ENCODE peak calls at places on chromosomes 11 and 22, in six cellular contexts. One of them, this sample, is unnamed.

GRCh38 chr11:45209904-45210699 is 63.7 kb downstream of the PRDM11 start:
- DNase-seq in H1: peak
- DNase-seq in IMR-90: peak
- DNase-seq in neuronal stem cell: peak
- DNase-seq in trophoblast cell: no peak
- DNase-seq in mesenchymal stem cell: peak
- DNase-seq in this sample: peak

GRCh38 chr11:396511-396947 is 2.5 kb downstream of the PKP3 start:
- DNase-seq in trophoblast cell: peak
- DNase-seq in neuronal stem cell: no peak
- DNase-seq in H1: no peak
- DNase-seq in IMR-90: no peak
- DNase-seq in mesenchymal stem cell: peak
- DNase-seq in this sample: no peak

GRCh38 chr11:102225689-102226562 is 91.4 kb upstream of the BIRC3 start:
- DNase-seq in mesenchymal stem cell: peak
- DNase-seq in neuronal stem cell: no peak
- DNase-seq in IMR-90: peak
- DNase-seq in H1: no peak
- DNase-seq in trophoblast cell: no peak
- DNase-seq in this sample: no peak

GRCh38 chr22:23285734-23286133 is 105.4 kb downstream of the BCR start:
- DNase-seq in mesenchymal stem cell: peak
- DNase-seq in trophoblast cell: no peak
- DNase-seq in IMR-90: peak
- DNase-seq in neuronal stem cell: no peak
- DNase-seq in H1: no peak
- DNase-seq in this sample: no peak

GRCh38 chr11:129211397-129211796 is 19.3 kb upstream of the ARHGAP32 start:
- DNase-seq in IMR-90: no peak
- DNase-seq in neuronal stem cell: no peak
- DNase-seq in trophoblast cell: no peak
- DNase-seq in mesenchymal stem cell: no peak
- DNase-seq in H1: no peak
- DNase-seq in this sample: no peak

GRCh38 chr11:86919557-86920210 is 35.5 kb downstream of the FZD4 start:
- DNase-seq in mesenchymal stem cell: peak
- DNase-seq in neuronal stem cell: peak
- DNase-seq in IMR-90: peak
- DNase-seq in H1: no peak
- DNase-seq in trophoblast cell: peak
- DNase-seq in this sample: peak

GRCh38 chr22:47161631-47162030 is 399.2 kb downstream of the TBC1D22A start:
- DNase-seq in neuronal stem cell: no peak
- DNase-seq in H1: no peak
- DNase-seq in trophoblast cell: no peak
- DNase-seq in IMR-90: no peak
- DNase-seq in mesenchymal stem cell: no peak
- DNase-seq in this sample: no peak

GRCh38 chr11:104054911-104055529 is 18.6 kb downstream of the DDI1 start:
- DNase-seq in neuronal stem cell: no peak
- DNase-seq in H1: no peak
- DNase-seq in IMR-90: no peak
- DNase-seq in mesenchymal stem cell: no peak
- DNase-seq in trophoblast cell: no peak
- DNase-seq in this sample: no peak

GRCh38 chr22:27930246-27931060 is 11.4 kb upstream of the PITPNB start:
- DNase-seq in neuronal stem cell: no peak
- DNase-seq in trophoblast cell: peak
- DNase-seq in mesenchymal stem cell: no peak
- DNase-seq in IMR-90: peak
- DNase-seq in H1: no peak
- DNase-seq in this sample: no peak

GRCh38 chr11:24357620-24358386 is 139.1 kb upstream of the LUZP2 start:
- DNase-seq in mesenchymal stem cell: no peak
- DNase-seq in trophoblast cell: no peak
- DNase-seq in neuronal stem cell: no peak
- DNase-seq in H1: no peak
- DNase-seq in IMR-90: no peak
- DNase-seq in this sample: no peak

GRCh38 chr11:1953489-1954284 is 6.6 kb downstream of the MRPL23 start:
- DNase-seq in mesenchymal stem cell: no peak
- DNase-seq in IMR-90: no peak
- DNase-seq in H1: no peak
- DNase-seq in neuronal stem cell: no peak
- DNase-seq in trophoblast cell: no peak
- DNase-seq in this sample: no peak

GRCh38 chr11:100709233-100709999 is 22.3 kb downstream of the ARHGAP42 start:
- DNase-seq in trophoblast cell: no peak
- DNase-seq in mesenchymal stem cell: peak
- DNase-seq in neuronal stem cell: no peak
- DNase-seq in H1: no peak
- DNase-seq in IMR-90: peak
- DNase-seq in this sample: no peak

GRCh38 chr22:30694171-30694637 is 470 bp upstream of the OSBP2 start:
- DNase-seq in IMR-90: peak
- DNase-seq in H1: peak
- DNase-seq in mesenchymal stem cell: peak
- DNase-seq in neuronal stem cell: peak
- DNase-seq in trophoblast cell: peak
- DNase-seq in this sample: peak

GRCh38 chr22:42883970-42884369 is 26.9 kb upstream of the ARFGAP3 start:
- DNase-seq in H1: no peak
- DNase-seq in mesenchymal stem cell: no peak
- DNase-seq in trophoblast cell: no peak
- DNase-seq in IMR-90: no peak
- DNase-seq in neuronal stem cell: no peak
- DNase-seq in this sample: no peak

GRCh38 chr11:27227744-27228143 is 135.3 kb downstream of the CCDC34 start:
- DNase-seq in IMR-90: no peak
- DNase-seq in H1: no peak
- DNase-seq in trophoblast cell: no peak
- DNase-seq in neuronal stem cell: no peak
- DNase-seq in mesenchymal stem cell: no peak
- DNase-seq in this sample: no peak

GRCh38 chr11:36702330-36703054 is 104.5 kb upstream of the RAG2 start:
- DNase-seq in neuronal stem cell: peak
- DNase-seq in H1: no peak
- DNase-seq in IMR-90: peak
- DNase-seq in mesenchymal stem cell: peak
- DNase-seq in trophoblast cell: peak
- DNase-seq in this sample: peak

GRCh38 chr22:35341090-35341874 is 39.6 kb upstream of the HMOX1 start:
- DNase-seq in neuronal stem cell: no peak
- DNase-seq in H1: no peak
- DNase-seq in mesenchymal stem cell: no peak
- DNase-seq in IMR-90: no peak
- DNase-seq in trophoblast cell: peak
- DNase-seq in this sample: no peak

GRCh38 chr22:21948824-21949568 is 3.7 kb downstream of the PPM1F start:
- DNase-seq in H1: no peak
- DNase-seq in IMR-90: no peak
- DNase-seq in trophoblast cell: no peak
- DNase-seq in neuronal stem cell: no peak
- DNase-seq in mesenchymal stem cell: no peak
- DNase-seq in this sample: no peak

DNA sequence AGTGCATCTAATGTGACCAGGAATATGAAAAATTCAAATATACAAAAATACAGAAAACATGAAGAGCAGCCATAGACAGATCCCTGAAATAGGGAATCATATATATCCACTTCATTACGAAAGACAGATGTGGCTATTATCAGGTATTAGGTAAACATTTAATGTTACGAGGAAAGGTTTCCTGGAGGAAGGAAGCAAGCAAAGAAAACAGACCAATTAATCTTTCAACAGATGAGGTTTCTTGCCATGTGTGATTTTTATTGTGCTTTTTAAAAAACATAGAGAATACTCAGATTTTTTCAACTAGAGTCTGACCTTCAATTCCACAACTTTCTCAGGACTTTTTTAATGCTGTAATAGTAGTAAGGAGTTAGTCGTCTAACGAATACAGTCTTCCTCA is 24.3 kb upstream of the GAB2 start:
- DNase-seq in mesenchymal stem cell: no peak
- DNase-seq in trophoblast cell: no peak
- DNase-seq in neuronal stem cell: no peak
- DNase-seq in H1: no peak
- DNase-seq in IMR-90: no peak
- DNase-seq in this sample: no peak
- H4K91ac ChIP-seq in mesenchymal stem cell: no peak
- H4K91ac ChIP-seq in trophoblast cell: no peak
- H4K91ac ChIP-seq in neuronal stem cell: no peak
- H4K91ac ChIP-seq in H1: no peak
- H4K91ac ChIP-seq in IMR-90: no peak
- H4K91ac ChIP-seq in this sample: no peak

GRCh38 chr11:116335891-116336290 is 436.9 kb downstream of the BUD13 start:
- DNase-seq in H1: no peak
- DNase-seq in mesenchymal stem cell: no peak
- DNase-seq in IMR-90: no peak
- DNase-seq in trophoblast cell: no peak
- DNase-seq in neuronal stem cell: no peak
- DNase-seq in this sample: peak
- H4K91ac ChIP-seq in H1: no peak
- H4K91ac ChIP-seq in mesenchymal stem cell: no peak
- H4K91ac ChIP-seq in IMR-90: no peak
- H4K91ac ChIP-seq in trophoblast cell: no peak
- H4K91ac ChIP-seq in neuronal stem cell: no peak
- H4K91ac ChIP-seq in this sample: no peak

GRCh38 chr11:110468095-110468494 is 38.3 kb downstream of the FDX1 start:
- DNase-seq in mesenchymal stem cell: peak
- DNase-seq in neuronal stem cell: no peak
- DNase-seq in H1: no peak
- DNase-seq in trophoblast cell: no peak
- DNase-seq in IMR-90: no peak
- DNase-seq in this sample: no peak

GRCh38 chr11:110470716-110471115 is 41.0 kb downstream of the FDX1 start:
- DNase-seq in IMR-90: peak
- DNase-seq in trophoblast cell: no peak
- DNase-seq in mesenchymal stem cell: no peak
- DNase-seq in neuronal stem cell: no peak
- DNase-seq in H1: no peak
- DNase-seq in this sample: no peak

GRCh38 chr11:110471315-110471714 is 41.6 kb downstream of the FDX1 start:
- DNase-seq in IMR-90: peak
- DNase-seq in neuronal stem cell: no peak
- DNase-seq in H1: no peak
- DNase-seq in mesenchymal stem cell: peak
- DNase-seq in trophoblast cell: no peak
- DNase-seq in this sample: no peak

GRCh38 chr11:110469101-110469500 is 39.4 kb downstream of the FDX1 start:
- DNase-seq in H1: no peak
- DNase-seq in IMR-90: peak
- DNase-seq in neuronal stem cell: no peak
- DNase-seq in trophoblast cell: no peak
- DNase-seq in mesenchymal stem cell: no peak
- DNase-seq in this sample: no peak

DNA sequence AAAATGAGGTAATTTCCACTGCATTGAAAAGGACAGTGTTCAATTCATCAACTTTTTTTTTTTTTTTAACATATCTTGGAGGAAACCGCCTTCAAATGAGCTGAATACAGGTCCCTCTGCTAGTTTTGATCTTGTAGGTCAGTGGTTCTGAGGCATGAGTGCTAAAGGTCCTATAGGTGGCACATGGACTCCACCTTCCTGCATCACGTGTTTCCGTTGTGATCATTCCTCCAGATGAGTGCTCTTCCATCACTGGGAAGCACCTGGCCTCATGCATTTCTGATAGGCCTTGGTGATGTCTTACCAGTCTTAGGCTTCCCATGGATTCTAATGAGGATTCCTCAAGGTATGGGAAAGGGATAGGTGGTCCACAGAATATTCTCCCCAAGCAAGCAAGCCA is 37.8 kb downstream of the FDX1 start:
- DNase-seq in neuronal stem cell: no peak
- DNase-seq in trophoblast cell: no peak
- DNase-seq in H1: no peak
- DNase-seq in IMR-90: no peak
- DNase-seq in mesenchymal stem cell: no peak
- DNase-seq in this sample: no peak
- H4K91ac ChIP-seq in neuronal stem cell: no peak
- H4K91ac ChIP-seq in trophoblast cell: no peak
- H4K91ac ChIP-seq in H1: no peak
- H4K91ac ChIP-seq in IMR-90: no peak
- H4K91ac ChIP-seq in mesenchymal stem cell: no peak
- H4K91ac ChIP-seq in this sample: no peak

GRCh38 chr11:109076870-109077269 is 345.1 kb upstream of the C11orf87 start:
- DNase-seq in H1: no peak
- DNase-seq in mesenchymal stem cell: no peak
- DNase-seq in IMR-90: no peak
- DNase-seq in neuronal stem cell: no peak
- DNase-seq in trophoblast cell: no peak
- DNase-seq in this sample: no peak

GRCh38 chr11:109077340-109077927 is 344.6 kb upstream of the C11orf87 start:
- DNase-seq in neuronal stem cell: no peak
- DNase-seq in IMR-90: no peak
- DNase-seq in trophoblast cell: no peak
- DNase-seq in mesenchymal stem cell: no peak
- DNase-seq in H1: no peak
- DNase-seq in this sample: no peak

GRCh38 chr11:109073032-109073822 is 348.8 kb upstream of the C11orf87 start:
- DNase-seq in mesenchymal stem cell: no peak
- DNase-seq in H1: no peak
- DNase-seq in trophoblast cell: no peak
- DNase-seq in IMR-90: no peak
- DNase-seq in neuronal stem cell: no peak
- DNase-seq in this sample: no peak

GRCh38 chr11:109071712-109072524 is 350.1 kb upstream of the C11orf87 start:
- DNase-seq in mesenchymal stem cell: no peak
- DNase-seq in H1: no peak
- DNase-seq in IMR-90: peak
- DNase-seq in neuronal stem cell: no peak
- DNase-seq in trophoblast cell: no peak
- DNase-seq in this sample: no peak

GRCh38 chr11:109075976-109076375 is 346.0 kb upstream of the C11orf87 start:
- DNase-seq in mesenchymal stem cell: no peak
- DNase-seq in neuronal stem cell: no peak
- DNase-seq in IMR-90: no peak
- DNase-seq in H1: no peak
- DNase-seq in trophoblast cell: no peak
- DNase-seq in this sample: no peak
- H4K91ac ChIP-seq in mesenchymal stem cell: no peak
- H4K91ac ChIP-seq in neuronal stem cell: no peak
- H4K91ac ChIP-seq in IMR-90: no peak
- H4K91ac ChIP-seq in H1: no peak
- H4K91ac ChIP-seq in trophoblast cell: no peak
- H4K91ac ChIP-seq in this sample: no peak

This sample was measured in H9.